ENCODE peak calls at places on chromosomes 3 and 15, in eight cellular contexts. One of them, this sample, is unnamed.

GRCh38 chr15:22951381-22952280 is 28.5 kb downstream of the CYFIP1 start:
- DNase-seq in CD4-positive, alpha-beta T cell: no peak
- DNase-seq in CD8-positive, alpha-beta T cell: no peak
- DNase-seq in epithelial cell of esophagus: peak; percentile 26
- DNase-seq in neural progenitor cell: no peak
- DNase-seq in transverse colon: no peak
- DNase-seq in GM13976: no peak
- DNase-seq in sigmoid colon: peak; percentile 75
- DNase-seq in this sample: no peak

GRCh38 chr15:83475551-83475950 is 28.4 kb downstream of the SH3GL3 start:
- DNase-seq in sigmoid colon: no peak
- DNase-seq in GM13976: no peak
- DNase-seq in CD8-positive, alpha-beta T cell: no peak
- DNase-seq in neural progenitor cell: no peak
- DNase-seq in CD4-positive, alpha-beta T cell: no peak
- DNase-seq in transverse colon: no peak
- DNase-seq in epithelial cell of esophagus: peak; percentile 70
- DNase-seq in this sample: no peak

GRCh38 chr3:184196536-184196935 is 10.5 kb downstream of the ABCF3 start:
- DNase-seq in CD8-positive, alpha-beta T cell: no peak
- DNase-seq in GM13976: no peak
- DNase-seq in CD4-positive, alpha-beta T cell: no peak
- DNase-seq in neural progenitor cell: no peak
- DNase-seq in epithelial cell of esophagus: no peak
- DNase-seq in transverse colon: no peak
- DNase-seq in sigmoid colon: no peak
- DNase-seq in this sample: no peak

GRCh38 chr3:141793476-141794260 is 30.5 kb downstream of the GRK7 start:
- DNase-seq in transverse colon: no peak
- DNase-seq in neural progenitor cell: peak; percentile 68
- DNase-seq in sigmoid colon: no peak
- DNase-seq in CD4-positive, alpha-beta T cell: no peak
- DNase-seq in epithelial cell of esophagus: no peak
- DNase-seq in GM13976: no peak
- DNase-seq in CD8-positive, alpha-beta T cell: no peak
- DNase-seq in this sample: no peak

GRCh38 chr3:195003006-195003892 is 267.7 kb downstream of the XXYLT1 start:
- DNase-seq in CD4-positive, alpha-beta T cell: no peak
- DNase-seq in neural progenitor cell: no peak
- DNase-seq in transverse colon: peak; percentile 26
- DNase-seq in GM13976: no peak
- DNase-seq in CD8-positive, alpha-beta T cell: no peak
- DNase-seq in sigmoid colon: peak; percentile 83
- DNase-seq in epithelial cell of esophagus: peak; percentile 58
- DNase-seq in this sample: no peak

GRCh38 chr15:36415643-36416042 is 163.8 kb upstream of the CDIN1 start:
- DNase-seq in GM13976: no peak
- DNase-seq in transverse colon: no peak
- DNase-seq in sigmoid colon: no peak
- DNase-seq in CD8-positive, alpha-beta T cell: no peak
- DNase-seq in neural progenitor cell: no peak
- DNase-seq in CD4-positive, alpha-beta T cell: no peak
- DNase-seq in epithelial cell of esophagus: peak; percentile 63
- DNase-seq in this sample: no peak

GRCh38 chr3:191328963-191329653 is at the start of gene CCDC50:
- DNase-seq in GM13976: peak; percentile 88
- DNase-seq in CD8-positive, alpha-beta T cell: peak; percentile 47
- DNase-seq in transverse colon: peak; percentile 93
- DNase-seq in epithelial cell of esophagus: peak; percentile 77
- DNase-seq in neural progenitor cell: peak; percentile 85
- DNase-seq in CD4-positive, alpha-beta T cell: peak; percentile 25
- DNase-seq in sigmoid colon: peak; percentile 93
- DNase-seq in this sample: peak; percentile 70

GRCh38 chr15:55917881-55918296 is 75.5 kb downstream of the NEDD4 start:
- DNase-seq in neural progenitor cell: peak; percentile 18
- DNase-seq in CD8-positive, alpha-beta T cell: no peak
- DNase-seq in GM13976: no peak
- DNase-seq in epithelial cell of esophagus: peak; percentile 88
- DNase-seq in CD4-positive, alpha-beta T cell: no peak
- DNase-seq in transverse colon: peak; percentile 13
- DNase-seq in sigmoid colon: no peak
- DNase-seq in this sample: no peak

GRCh38 chr3:72099331-72100061 is 314.5 kb upstream of the PROK2 start:
- DNase-seq in GM13976: no peak
- DNase-seq in sigmoid colon: peak; percentile 13
- DNase-seq in neural progenitor cell: peak; percentile 43
- DNase-seq in CD4-positive, alpha-beta T cell: no peak
- DNase-seq in epithelial cell of esophagus: no peak
- DNase-seq in CD8-positive, alpha-beta T cell: no peak
- DNase-seq in transverse colon: no peak
- DNase-seq in this sample: no peak

GRCh38 chr15:22918056-22918455 is 62.1 kb downstream of the CYFIP1 start:
- DNase-seq in GM13976: no peak
- DNase-seq in neural progenitor cell: no peak
- DNase-seq in epithelial cell of esophagus: peak; percentile 71
- DNase-seq in sigmoid colon: no peak
- DNase-seq in CD4-positive, alpha-beta T cell: no peak
- DNase-seq in transverse colon: no peak
- DNase-seq in CD8-positive, alpha-beta T cell: no peak
- DNase-seq in this sample: no peak

GRCh38 chr3:37779289-37780152 is 82.2 kb upstream of the CTDSPL start:
- DNase-seq in transverse colon: no peak
- DNase-seq in GM13976: peak; percentile 74
- DNase-seq in sigmoid colon: no peak
- DNase-seq in neural progenitor cell: peak; percentile 82
- DNase-seq in epithelial cell of esophagus: peak; percentile 79
- DNase-seq in CD4-positive, alpha-beta T cell: no peak
- DNase-seq in CD8-positive, alpha-beta T cell: no peak
- DNase-seq in this sample: no peak

GRCh38 chr3:48142316-48142870 is 45.8 kb downstream of the CDC25A start:
- DNase-seq in sigmoid colon: no peak
- DNase-seq in transverse colon: peak; percentile 45
- DNase-seq in GM13976: no peak
- DNase-seq in epithelial cell of esophagus: peak; percentile 78
- DNase-seq in CD8-positive, alpha-beta T cell: no peak
- DNase-seq in neural progenitor cell: no peak
- DNase-seq in CD4-positive, alpha-beta T cell: no peak
- DNase-seq in this sample: no peak

GRCh38 chr15:65476942-65477341 is 40.5 kb downstream of the DPP8 start:
- DNase-seq in transverse colon: no peak
- DNase-seq in epithelial cell of esophagus: peak; percentile 2
- DNase-seq in GM13976: no peak
- DNase-seq in neural progenitor cell: no peak
- DNase-seq in CD4-positive, alpha-beta T cell: no peak
- DNase-seq in CD8-positive, alpha-beta T cell: no peak
- DNase-seq in sigmoid colon: no peak
- DNase-seq in this sample: no peak

GRCh38 chr15:73821181-73821580 is 52.2 kb upstream of the TBC1D21 start:
- DNase-seq in CD8-positive, alpha-beta T cell: no peak
- DNase-seq in transverse colon: no peak
- DNase-seq in epithelial cell of esophagus: no peak
- DNase-seq in GM13976: no peak
- DNase-seq in neural progenitor cell: no peak
- DNase-seq in sigmoid colon: no peak
- DNase-seq in CD4-positive, alpha-beta T cell: no peak
- DNase-seq in this sample: no peak

GRCh38 chr3:171329759-171330158 is 130.4 kb downstream of the TNIK start:
- DNase-seq in GM13976: no peak
- DNase-seq in CD4-positive, alpha-beta T cell: no peak
- DNase-seq in neural progenitor cell: no peak
- DNase-seq in epithelial cell of esophagus: no peak
- DNase-seq in transverse colon: no peak
- DNase-seq in CD8-positive, alpha-beta T cell: no peak
- DNase-seq in sigmoid colon: no peak
- DNase-seq in this sample: no peak

GRCh38 chr15:41798607-41799487 is 24.6 kb downstream of the MAPKBP1 start:
- DNase-seq in transverse colon: no peak
- DNase-seq in GM13976: no peak
- DNase-seq in CD8-positive, alpha-beta T cell: no peak
- DNase-seq in CD4-positive, alpha-beta T cell: no peak
- DNase-seq in sigmoid colon: no peak
- DNase-seq in epithelial cell of esophagus: no peak
- DNase-seq in neural progenitor cell: no peak
- DNase-seq in this sample: no peak

GRCh38 chr3:139970526-139970925 is 35.5 kb downstream of the CLSTN2 start:
- DNase-seq in CD4-positive, alpha-beta T cell: no peak
- DNase-seq in GM13976: no peak
- DNase-seq in sigmoid colon: no peak
- DNase-seq in neural progenitor cell: peak; percentile 4
- DNase-seq in transverse colon: no peak
- DNase-seq in epithelial cell of esophagus: no peak
- DNase-seq in CD8-positive, alpha-beta T cell: no peak
- DNase-seq in this sample: no peak

GRCh38 chr3:96027718-96028117 is 786.7 kb upstream of the EPHA6 start:
- DNase-seq in GM13976: no peak
- DNase-seq in transverse colon: no peak
- DNase-seq in sigmoid colon: no peak
- DNase-seq in CD4-positive, alpha-beta T cell: no peak
- DNase-seq in CD8-positive, alpha-beta T cell: no peak
- DNase-seq in neural progenitor cell: no peak
- DNase-seq in epithelial cell of esophagus: no peak
- DNase-seq in this sample: no peak

GRCh38 chr3:96017556-96017955 is 796.8 kb upstream of the EPHA6 start:
- DNase-seq in transverse colon: no peak
- DNase-seq in neural progenitor cell: no peak
- DNase-seq in GM13976: no peak
- DNase-seq in CD4-positive, alpha-beta T cell: no peak
- DNase-seq in sigmoid colon: no peak
- DNase-seq in CD8-positive, alpha-beta T cell: no peak
- DNase-seq in epithelial cell of esophagus: no peak
- DNase-seq in this sample: no peak

DNA sequence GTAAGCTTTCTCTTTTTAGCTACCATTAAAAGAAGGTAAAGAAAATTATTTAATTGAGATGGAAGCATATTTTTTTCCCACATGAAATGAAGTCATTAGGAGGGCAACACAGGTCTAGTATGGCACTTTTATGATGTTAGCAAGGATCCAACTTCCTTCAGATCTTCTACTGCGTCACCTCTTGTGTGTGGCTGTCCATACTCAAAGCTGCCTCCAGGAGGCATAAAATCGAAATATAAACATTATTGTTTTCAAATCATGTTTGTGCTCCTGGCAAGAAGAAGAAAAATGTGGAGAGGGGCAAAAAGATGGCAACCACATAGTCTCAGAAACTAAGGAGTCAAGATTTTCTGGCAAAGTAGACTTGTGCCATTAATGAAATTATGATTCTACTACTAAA is 791.7 kb upstream of the EPHA6 start:
- DNase-seq in neural progenitor cell: no peak
- DNase-seq in transverse colon: no peak
- DNase-seq in epithelial cell of esophagus: no peak
- DNase-seq in CD4-positive, alpha-beta T cell: no peak
- DNase-seq in sigmoid colon: no peak
- DNase-seq in CD8-positive, alpha-beta T cell: no peak
- DNase-seq in GM13976: no peak
- DNase-seq in this sample: no peak
- TF ChIP-seq CTCF in neural progenitor cell: peak; percentile 12
- TF ChIP-seq CTCF in transverse colon: no peak
- TF ChIP-seq CTCF in epithelial cell of esophagus: no peak
- TF ChIP-seq CTCF in CD4-positive, alpha-beta T cell: no peak
- TF ChIP-seq CTCF in sigmoid colon: no peak
- TF ChIP-seq CTCF in CD8-positive, alpha-beta T cell: no peak
- TF ChIP-seq CTCF in GM13976: no peak
- TF ChIP-seq CTCF in this sample: no peak

DNA sequence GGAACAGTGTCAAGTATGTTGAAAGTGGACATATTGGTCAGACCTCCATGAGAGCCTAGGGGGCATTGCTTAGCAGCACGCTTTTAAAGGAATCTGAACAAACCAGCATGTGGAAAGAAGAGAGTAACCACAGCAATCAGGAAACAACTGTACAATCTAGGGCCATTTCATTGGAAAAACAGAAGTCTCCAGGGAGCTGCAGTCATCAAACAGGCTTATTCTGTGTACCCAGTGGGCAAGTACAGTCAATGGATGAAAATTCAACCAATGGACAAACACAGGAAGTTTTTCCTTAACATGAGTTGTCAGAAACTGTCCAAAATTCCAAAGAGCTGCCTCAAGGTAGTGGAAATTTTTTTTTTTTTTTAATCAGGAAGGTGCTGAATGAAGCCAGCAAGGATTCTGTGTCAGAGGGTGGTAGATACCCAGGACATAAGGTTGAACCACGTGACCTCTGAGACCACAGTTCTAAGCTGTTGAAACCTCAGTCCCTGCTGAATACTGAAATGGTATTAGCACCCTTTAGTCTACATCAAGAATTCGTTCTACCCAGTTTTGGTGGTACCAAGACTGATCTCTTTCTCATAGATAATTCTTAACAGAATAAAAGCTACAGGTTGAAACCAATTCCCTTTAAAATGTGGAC is 4.4 kb upstream of the DLG1 start:
- DNase-seq in GM13976: no peak
- DNase-seq in transverse colon: no peak
- DNase-seq in neural progenitor cell: no peak
- DNase-seq in sigmoid colon: no peak
- DNase-seq in CD8-positive, alpha-beta T cell: no peak
- DNase-seq in CD4-positive, alpha-beta T cell: no peak
- DNase-seq in epithelial cell of esophagus: peak; percentile 83
- DNase-seq in this sample: no peak
- TF ChIP-seq CTCF in GM13976: no peak
- TF ChIP-seq CTCF in transverse colon: no peak
- TF ChIP-seq CTCF in neural progenitor cell: no peak
- TF ChIP-seq CTCF in sigmoid colon: no peak
- TF ChIP-seq CTCF in CD8-positive, alpha-beta T cell: no peak
- TF ChIP-seq CTCF in CD4-positive, alpha-beta T cell: no peak
- TF ChIP-seq CTCF in epithelial cell of esophagus: no peak
- TF ChIP-seq CTCF in this sample: no peak

GRCh38 chr3:136734382-136735070 is 17.7 kb downstream of the STAG1 start:
- DNase-seq in epithelial cell of esophagus: no peak
- DNase-seq in transverse colon: no peak
- DNase-seq in GM13976: peak; percentile 29
- DNase-seq in CD4-positive, alpha-beta T cell: no peak
- DNase-seq in CD8-positive, alpha-beta T cell: no peak
- DNase-seq in neural progenitor cell: peak; percentile 42
- DNase-seq in sigmoid colon: no peak
- DNase-seq in this sample: no peak
- TF ChIP-seq CTCF in epithelial cell of esophagus: no peak
- TF ChIP-seq CTCF in transverse colon: no peak
- TF ChIP-seq CTCF in GM13976: no peak
- TF ChIP-seq CTCF in CD4-positive, alpha-beta T cell: peak; percentile 33
- TF ChIP-seq CTCF in CD8-positive, alpha-beta T cell: peak; percentile 34
- TF ChIP-seq CTCF in neural progenitor cell: no peak
- TF ChIP-seq CTCF in sigmoid colon: no peak
- TF ChIP-seq CTCF in this sample: no peak

GRCh38 chr3:7960601-7961000 is 541.0 kb upstream of the LMCD1 start:
- DNase-seq in transverse colon: no peak
- DNase-seq in neural progenitor cell: no peak
- DNase-seq in CD4-positive, alpha-beta T cell: no peak
- DNase-seq in sigmoid colon: no peak
- DNase-seq in CD8-positive, alpha-beta T cell: no peak
- DNase-seq in epithelial cell of esophagus: no peak
- DNase-seq in GM13976: no peak
- DNase-seq in this sample: no peak

GRCh38 chr3:7959094-7959493 is 542.5 kb upstream of the LMCD1 start:
- DNase-seq in epithelial cell of esophagus: no peak
- DNase-seq in GM13976: no peak
- DNase-seq in CD8-positive, alpha-beta T cell: no peak
- DNase-seq in transverse colon: no peak
- DNase-seq in neural progenitor cell: no peak
- DNase-seq in CD4-positive, alpha-beta T cell: no peak
- DNase-seq in sigmoid colon: no peak
- DNase-seq in this sample: no peak

GRCh38 chr3:7962244-7962643 is 539.4 kb upstream of the LMCD1 start:
- DNase-seq in CD8-positive, alpha-beta T cell: no peak
- DNase-seq in CD4-positive, alpha-beta T cell: no peak
- DNase-seq in sigmoid colon: no peak
- DNase-seq in GM13976: no peak
- DNase-seq in transverse colon: no peak
- DNase-seq in epithelial cell of esophagus: no peak
- DNase-seq in neural progenitor cell: no peak
- DNase-seq in this sample: no peak

GRCh38 chr3:7964899-7965298 is 536.7 kb upstream of the LMCD1 start:
- DNase-seq in CD4-positive, alpha-beta T cell: no peak
- DNase-seq in transverse colon: no peak
- DNase-seq in epithelial cell of esophagus: peak; percentile 3
- DNase-seq in sigmoid colon: no peak
- DNase-seq in GM13976: no peak
- DNase-seq in neural progenitor cell: peak; percentile 25
- DNase-seq in CD8-positive, alpha-beta T cell: no peak
- DNase-seq in this sample: no peak
- TF ChIP-seq CTCF in CD4-positive, alpha-beta T cell: peak; percentile 18
- TF ChIP-seq CTCF in transverse colon: no peak
- TF ChIP-seq CTCF in epithelial cell of esophagus: no peak
- TF ChIP-seq CTCF in sigmoid colon: no peak
- TF ChIP-seq CTCF in GM13976: no peak
- TF ChIP-seq CTCF in neural progenitor cell: peak; percentile 37
- TF ChIP-seq CTCF in CD8-positive, alpha-beta T cell: no peak
- TF ChIP-seq CTCF in this sample: no peak

This sample was measured in activated B cell treated with CpG ODN at 0.5 μM for 24 hours.